ENCODE peak calls at places on chromosomes 16 and 17, in seven cellular contexts. G, B, X, Z, Y, P and N are unnamed samples. For H3K36me3 and H3K4me1, the result is how much of the 10 kb centered on the place peaks cover.

GRCh38 chr17:1612400-1612799 is 16.2 kb downstream of the SLC43A2 start:
- DNase-seq in Y (no peak), B (no peak), Z (no peak), P (no peak), G (no peak), X (no peak), N (no peak)

GRCh38 chr17:73323622-73324455 is 12.0 kb upstream of the CDC42EP4 start:
- DNase-seq in Y (no peak), G (peak), X (peak), Z (no peak), P (peak), B (no peak), N (no peak)

GRCh38 chr16:73053379-73054130 is 5.6 kb upstream of the ZFHX3 start:
- DNase-seq in B (peak), G (peak), P (no peak), Y (no peak), Z (no peak), X (peak), N (peak)

GRCh38 chr17:62780951-62781350 is 27.2 kb downstream of the MARCHF10 start:
- DNase-seq in Y (no peak), B (no peak), X (no peak), Z (no peak), P (no peak), G (peak), N (no peak)

GRCh38 chr16:25109643-25110042 is 1.9 kb upstream of the LCMT1 start:
- DNase-seq in B (peak), Z (no peak), P (peak), Y (no peak), G (peak), X (peak), N (no peak)

GRCh38 chr17:68783861-68784260 is 171.3 kb downstream of the ABCA8 start:
- DNase-seq in Z (no peak), G (no peak), Y (no peak), P (no peak), X (no peak), B (no peak), N (no peak)

GRCh38 chr17:61307905-61308886 is 91.4 kb upstream of the TBX2 start:
- DNase-seq in G (peak), Z (no peak), Y (no peak), P (no peak), X (no peak), B (no peak), N (no peak)

GRCh38 chr17:29623283-29623647 is 553 bp upstream of the CORO6 start:
- DNase-seq in Z (no peak), B (no peak), G (no peak), Y (no peak), P (no peak), X (no peak), N (no peak)

GRCh38 chr17:56786989-56787482 is 46.7 kb downstream of the C17orf67 start:
- DNase-seq in Y (no peak), B (peak), Z (no peak), X (peak), P (no peak), G (peak), N (no peak)

GRCh38 chr16:11003141-11003540 is 58.8 kb downstream of the CLEC16A start:
- DNase-seq in G (no peak), Y (no peak), P (no peak), X (no peak), Z (no peak), B (no peak), N (no peak)

DNA sequence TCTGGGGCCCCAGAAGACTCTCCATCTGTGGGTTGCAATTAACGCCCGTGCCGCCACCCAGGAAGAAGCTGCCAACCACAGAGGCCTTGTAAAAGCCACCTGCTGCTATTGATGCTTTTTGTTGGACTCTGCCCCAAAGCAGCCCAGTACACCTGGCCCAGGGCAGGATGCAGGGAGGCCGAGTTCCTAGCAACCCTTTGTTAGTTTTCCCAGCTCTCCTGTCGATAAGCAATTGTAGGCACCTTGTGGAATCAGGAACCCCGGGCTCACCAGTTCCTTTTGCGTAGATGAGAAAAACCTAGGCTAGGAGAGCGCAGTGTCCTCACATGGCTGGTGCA is 103.3 kb downstream of the ABCC6 start:
- DNase-seq in X (no peak), P (no peak), G (no peak), Z (no peak), B (no peak), Y (no peak), N (no peak)
- H3K36me3 ChIP-seq in X (under half), P (half or more), G (half or more), Z (under half), B (under half), Y (half or more), N (half or more)

GRCh38 chr17:55005520-55005919 is 37.0 kb downstream of the STXBP4 start:
- DNase-seq in Z (peak), G (peak), X (peak), B (peak), Y (no peak), P (no peak), N (peak)
- TF ChIP-seq CTCF in Z (peak), G (peak), X (peak), B (peak), Y (peak), P (no peak), N (peak)

DNA sequence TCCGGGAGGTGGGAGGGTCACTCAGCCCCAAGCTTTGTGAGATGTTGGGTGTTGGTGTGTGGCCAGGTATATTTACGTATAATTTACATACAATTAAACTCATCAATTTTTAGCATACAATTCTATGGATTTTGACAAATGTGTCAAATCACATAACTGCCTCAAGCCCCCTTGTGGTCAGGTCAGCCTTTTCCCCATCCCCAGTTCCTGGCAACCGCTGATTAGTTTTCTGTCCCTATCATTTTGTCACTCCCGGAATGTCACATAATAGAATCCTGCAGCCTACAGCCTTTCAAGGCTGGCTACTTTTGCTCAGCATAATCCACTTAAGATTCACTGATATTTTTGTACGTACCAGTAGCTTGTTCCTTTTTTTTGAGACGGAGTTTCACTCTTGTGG is 19.4 kb upstream of the RAI1 start:
- DNase-seq in G (no peak), Y (no peak), X (no peak), P (no peak), B (no peak), Z (peak), N (peak)
- H3K4me1 ChIP-seq in G (under half), Y (under half), X (under half), P (under half), B (under half), Z (under half), N (under half)

GRCh38 chr17:65539867-65540266 is 21.6 kb downstream of the AXIN2 start:
- DNase-seq in X (no peak), Z (no peak), B (no peak), G (no peak), Y (no peak), P (no peak), N (no peak)

GRCh38 chr17:65536573-65537342 is 24.7 kb downstream of the AXIN2 start:
- DNase-seq in G (no peak), Y (no peak), P (no peak), Z (no peak), X (no peak), B (no peak), N (no peak)

GRCh38 chr17:65538679-65539529 is 22.5 kb downstream of the AXIN2 start:
- DNase-seq in X (no peak), B (no peak), Z (no peak), P (no peak), G (no peak), Y (no peak), N (no peak)

GRCh38 chr17:65537343-65537844 is 24.1 kb downstream of the AXIN2 start:
- DNase-seq in P (no peak), Y (no peak), X (no peak), B (no peak), G (no peak), Z (no peak), N (no peak)

GRCh38 chr17:65537845-65538678 is 23.4 kb downstream of the AXIN2 start:
- DNase-seq in Y (no peak), X (no peak), G (no peak), Z (no peak), P (no peak), B (no peak), N (no peak)
- H3K36me3 ChIP-seq in Y (under half), X (under half), G (under half), Z (half or more), P (half or more), B (half or more), N (under half)

GRCh38 chr16:85479972-85480726 is 133.0 kb upstream of the GSE1 start:
- DNase-seq in P (no peak), G (no peak), Y (no peak), B (no peak), X (no peak), Z (peak), N (peak)
- TF ChIP-seq CTCF in P (no peak), G (no peak), Y (peak), B (no peak), X (peak), Z (peak), N (peak)

GRCh38 chr17:65533855-65534457 is 27.5 kb downstream of the AXIN2 start:
- DNase-seq in B (no peak), X (no peak), Z (no peak), P (no peak), Y (no peak), G (no peak), N (no peak)

GRCh38 chr17:65531508-65532431 is 29.7 kb downstream of the AXIN2 start:
- DNase-seq in G (peak), B (no peak), Z (peak), Y (no peak), X (no peak), P (peak), N (no peak)

GRCh38 chr17:65533056-65533745 is 28.2 kb downstream of the AXIN2 start:
- DNase-seq in G (no peak), P (no peak), Z (no peak), B (no peak), Y (no peak), X (no peak), N (no peak)

GRCh38 chr17:65530985-65531507 is 30.4 kb downstream of the AXIN2 start:
- DNase-seq in X (no peak), B (no peak), G (peak), Z (peak), P (peak), Y (no peak), N (no peak)

DNA sequence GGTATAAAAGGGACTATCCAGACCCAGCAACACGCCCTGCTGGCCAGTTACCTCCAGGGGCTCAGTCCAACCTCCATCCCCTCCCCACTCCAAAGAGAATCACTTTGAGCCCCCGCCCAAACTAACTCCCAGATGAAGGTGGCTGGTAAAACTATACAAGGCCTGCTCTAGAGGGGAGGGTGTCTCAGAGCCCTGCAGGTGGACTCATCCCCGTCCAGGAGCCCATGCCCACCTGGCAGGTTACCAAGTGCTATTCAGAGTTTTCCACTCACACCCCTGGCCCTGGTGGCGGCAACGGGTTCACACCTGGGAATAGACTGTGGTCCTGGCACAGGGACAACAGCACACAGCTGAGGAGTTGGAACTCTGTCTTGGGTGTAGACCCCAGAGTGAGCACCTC is 29.0 kb downstream of the AXIN2 start:
- DNase-seq in X (no peak), G (no peak), Z (no peak), B (no peak), Y (no peak), P (no peak), N (no peak)
- H3K4me1 ChIP-seq in X (under half), G (under half), Z (under half), B (under half), Y (under half), P (under half), N (under half)

DNA sequence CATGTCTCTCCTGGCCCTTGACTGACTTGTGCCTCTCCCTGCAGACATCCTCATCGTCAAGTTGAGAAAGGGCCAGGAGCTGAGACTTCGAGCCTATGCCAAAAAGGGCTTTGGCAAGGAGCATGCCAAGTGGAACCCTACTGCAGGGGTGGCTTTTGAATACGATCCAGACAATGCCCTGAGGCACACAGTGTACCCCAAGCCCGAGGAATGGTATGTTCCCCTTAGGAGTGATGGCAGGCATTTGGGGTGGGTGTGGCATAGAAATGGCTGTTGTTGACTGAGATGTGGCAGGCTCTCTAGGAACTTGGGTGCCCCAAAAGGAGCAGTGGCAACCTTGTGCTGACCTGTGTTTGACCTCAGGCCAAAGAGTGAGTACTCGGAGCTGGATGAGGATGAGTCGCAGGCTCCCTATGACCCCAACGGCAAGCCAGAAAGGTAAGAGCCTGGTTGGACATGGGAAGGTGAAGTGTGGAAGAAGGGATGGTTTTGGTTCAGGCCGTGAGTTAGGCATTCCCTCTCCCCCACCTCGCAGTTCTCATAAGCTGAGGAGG is 7.5 kb downstream of the POLR2C start:
- DNase-seq in Z (peak), B (no peak), G (no peak), Y (no peak), P (no peak), X (no peak), N (peak)
- H3K36me3 ChIP-seq in Z (half or more), B (half or more), G (half or more), Y (half or more), P (half or more), X (under half), N (half or more)

GRCh38 chr17:33201255-33201654 is 91.8 kb downstream of the ASIC2 start:
- DNase-seq in Y (no peak), X (no peak), Z (no peak), B (no peak), P (no peak), G (no peak), N (no peak)
- TF ChIP-seq CTCF in Y (no peak), X (no peak), Z (no peak), B (no peak), P (no peak), G (no peak), N (no peak)

GRCh38 chr17:65592131-65592965 is 30.9 kb upstream of the AXIN2 start:
- DNase-seq in Y (no peak), Z (no peak), P (no peak), X (no peak), G (no peak), B (no peak), N (no peak)
- H3K4me1 ChIP-seq in Y (under half), Z (under half), P (under half), X (under half), G (under half), B (under half), N (under half)